ENCODE peak calls at places on chromosomes 2 and 18, in eight cellular contexts. X is adrenal gland, T is suprapubic skin, R is AG09319, B is GM23338, D is tibial artery, F is Peyer's patch, I is kidney epithelial cell. K is an unnamed sample.

GRCh38 chr18:70319185-70319584 is 30.3 kb downstream of the SOCS6 start:
- DNase-seq in X (no peak), T (no peak), R (no peak), B (no peak), D (no peak), F (no peak), I (no peak), K (no peak)

GRCh38 chr18:8029061-8029460 is 461.9 kb downstream of the PTPRM start:
- DNase-seq in X (no peak), T (no peak), R (no peak), B (peak), D (no peak), F (no peak), I (no peak), K (no peak)

GRCh38 chr2:72139471-72139870 is 8.2 kb downstream of the CYP26B1 start:
- DNase-seq in X (no peak), T (peak), R (no peak), B (no peak), D (no peak), F (no peak), I (no peak), K (no peak)

GRCh38 chr2:127081826-127082633 is 24.9 kb downstream of the BIN1 start:
- DNase-seq in X (no peak), T (no peak), R (no peak), B (peak), D (no peak), F (peak), I (no peak), K (peak)

GRCh38 chr2:136305517-136306192 is 187.7 kb upstream of the CXCR4 start:
- DNase-seq in X (no peak), T (no peak), R (no peak), B (no peak), D (no peak), F (peak), I (no peak), K (peak)

GRCh38 chr2:207892676-207893402 is 123.1 kb upstream of the FZD5 start:
- DNase-seq in X (no peak), T (no peak), R (no peak), B (no peak), D (no peak), F (no peak), I (no peak), K (no peak)

GRCh38 chr2:120556908-120557307 is 178.8 kb upstream of the GLI2 start:
- DNase-seq in X (no peak), T (no peak), R (no peak), B (peak), D (no peak), F (no peak), I (no peak), K (no peak)

GRCh38 chr2:100013892-100014677 is 128.3 kb downstream of the AFF3 start:
- DNase-seq in X (peak), T (no peak), R (peak), B (peak), D (peak), F (no peak), I (peak), K (no peak)

GRCh38 chr2:109170645-109171044 is 41.6 kb downstream of the SH3RF3 start:
- DNase-seq in X (no peak), T (no peak), R (no peak), B (peak), D (no peak), F (no peak), I (no peak), K (no peak)

GRCh38 chr18:77039196-77040140 is 93.1 kb downstream of the MBP start:
- DNase-seq in X (peak), T (no peak), R (no peak), B (no peak), D (no peak), F (no peak), I (no peak), K (no peak)

GRCh38 chr18:42296723-42297122 is 341.7 kb downstream of the PIK3C3 start:
- DNase-seq in X (no peak), T (no peak), R (no peak), B (peak), D (no peak), F (no peak), I (no peak), K (no peak)

GRCh38 chr2:3650140-3650944 is 7.7 kb upstream of the ALLC start:
- DNase-seq in X (no peak), T (no peak), R (no peak), B (no peak), D (no peak), F (no peak), I (no peak), K (no peak)

GRCh38 chr2:189446780-189447179 is 5.5 kb downstream of the WDR75 start:
- DNase-seq in X (no peak), T (no peak), R (no peak), B (no peak), D (no peak), F (no peak), I (no peak), K (no peak)

GRCh38 chr2:219059725-219060682 is 717 bp downstream of the IHH start:
- DNase-seq in X (no peak), T (no peak), R (no peak), B (peak), D (no peak), F (no peak), I (no peak), K (peak)

GRCh38 chr2:109604597-109604996 is 9.2 kb downstream of the SEPTIN10 start:
- DNase-seq in X (peak), T (no peak), R (no peak), B (no peak), D (no peak), F (no peak), I (peak), K (no peak)

GRCh38 chr2:48070415-48070814 is 164.1 kb upstream of the FBXO11 start:
- DNase-seq in X (no peak), T (no peak), R (no peak), B (no peak), D (no peak), F (no peak), I (no peak), K (no peak)

GRCh38 chr2:30262716-30263309 is 31.5 kb downstream of the LBH start:
- DNase-seq in X (no peak), T (no peak), R (no peak), B (no peak), D (no peak), F (no peak), I (no peak), K (no peak)

GRCh38 chr2:158317642-158318041 is 138.9 kb downstream of the CCDC148 start:
- DNase-seq in X (no peak), T (no peak), R (no peak), B (peak), D (no peak), F (no peak), I (no peak), K (no peak)

GRCh38 chr2:238172439-238172838 is 13.7 kb downstream of the ERFE start:
- DNase-seq in X (no peak), T (no peak), R (no peak), B (no peak), D (no peak), F (no peak), I (no peak), K (no peak)

GRCh38 chr2:23286765-23287155 is 98.2 kb upstream of the KLHL29 start:
- DNase-seq in X (peak), T (peak), R (peak), B (no peak), D (peak), F (no peak), I (no peak), K (no peak)

GRCh38 chr2:215796160-215796559 is 217.2 kb downstream of the MREG start:
- DNase-seq in X (no peak), T (no peak), R (no peak), B (no peak), D (no peak), F (no peak), I (no peak), K (no peak)
- TF ChIP-seq CTCF in X (no peak), T (no peak), R (no peak), B (no peak), D (no peak), F (no peak), I (no peak), K (no peak)

GRCh38 chr2:37020212-37020886 is 54.0 kb upstream of the STRN start:
- DNase-seq in X (peak), T (peak), R (peak), B (no peak), D (peak), F (peak), I (no peak), K (no peak)

GRCh38 chr2:37020887-37021796 is 54.8 kb upstream of the STRN start:
- DNase-seq in X (no peak), T (no peak), R (no peak), B (peak), D (no peak), F (no peak), I (no peak), K (no peak)

GRCh38 chr2:37029758-37030157 is 54.4 kb downstream of the HEATR5B start:
- DNase-seq in X (no peak), T (no peak), R (no peak), B (no peak), D (no peak), F (no peak), I (no peak), K (no peak)

DNA sequence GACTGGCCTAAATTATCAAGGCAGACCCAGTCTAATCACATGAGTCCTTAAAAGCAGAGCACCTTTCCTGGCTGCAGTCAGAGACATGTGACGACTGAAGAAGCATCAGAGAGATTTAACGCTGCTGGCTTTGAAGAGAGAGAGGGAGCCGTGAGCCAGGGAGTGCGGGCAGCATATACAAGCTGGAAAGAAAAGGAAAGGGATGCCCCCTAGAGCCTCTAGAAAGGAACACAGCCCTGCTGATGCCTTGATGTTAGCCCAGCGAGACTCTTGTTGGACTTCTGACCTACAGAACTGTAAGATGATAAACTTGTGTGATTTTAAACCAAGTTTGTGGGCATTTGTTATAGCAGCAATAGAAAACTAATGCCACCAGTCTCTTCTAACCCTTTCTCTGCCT is 58.1 kb downstream of the HEATR5B start:
- DNase-seq in X (no peak), T (no peak), R (no peak), B (peak), D (no peak), F (no peak), I (no peak), K (no peak)
- TF ChIP-seq CTCF in X (no peak), T (no peak), R (no peak), B (peak), D (no peak), F (no peak), I (no peak), K (peak)

DNA sequence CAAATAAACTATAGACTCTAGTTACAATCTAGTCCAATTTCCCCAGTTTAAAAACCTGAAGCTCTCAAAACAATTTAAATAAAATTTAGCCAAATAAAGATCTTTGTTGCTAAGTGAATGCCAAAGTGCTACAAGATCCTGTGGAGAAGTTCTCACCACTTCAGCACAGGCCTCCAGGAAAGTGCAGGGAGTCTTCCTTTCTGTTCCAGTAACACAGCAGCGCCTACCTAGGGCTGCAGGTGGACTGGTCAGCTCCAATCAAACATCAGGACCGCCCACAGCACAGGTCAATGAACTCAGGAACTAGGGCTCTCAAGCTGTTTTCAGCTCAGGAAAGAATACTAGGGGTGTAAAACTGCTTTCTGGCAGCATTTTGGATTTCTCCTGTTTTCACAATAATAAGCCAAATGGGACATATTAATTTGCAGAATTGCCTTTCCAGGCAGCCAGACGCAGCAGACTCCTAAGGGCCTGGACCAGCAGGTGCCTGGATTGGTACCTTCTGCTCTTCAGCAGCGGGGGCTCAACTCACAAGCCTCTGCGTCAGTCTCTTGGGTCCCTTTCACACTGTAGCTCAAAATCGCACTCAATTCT is 1.5 kb downstream of the FAM110C start:
- DNase-seq in X (no peak), T (no peak), R (no peak), B (peak), D (no peak), F (no peak), I (no peak), K (peak)
- TF ChIP-seq CTCF in X (no peak), T (no peak), R (no peak), B (no peak), D (no peak), F (no peak), I (no peak), K (no peak)

GRCh38 chr2:236988690-236989639 is 96.7 kb upstream of the COPS8 start:
- DNase-seq in X (peak), T (peak), R (no peak), B (no peak), D (peak), F (no peak), I (no peak), K (no peak)
- TF ChIP-seq CTCF in X (no peak), T (no peak), R (no peak), B (no peak), D (no peak), F (no peak), I (no peak), K (no peak)

DNA sequence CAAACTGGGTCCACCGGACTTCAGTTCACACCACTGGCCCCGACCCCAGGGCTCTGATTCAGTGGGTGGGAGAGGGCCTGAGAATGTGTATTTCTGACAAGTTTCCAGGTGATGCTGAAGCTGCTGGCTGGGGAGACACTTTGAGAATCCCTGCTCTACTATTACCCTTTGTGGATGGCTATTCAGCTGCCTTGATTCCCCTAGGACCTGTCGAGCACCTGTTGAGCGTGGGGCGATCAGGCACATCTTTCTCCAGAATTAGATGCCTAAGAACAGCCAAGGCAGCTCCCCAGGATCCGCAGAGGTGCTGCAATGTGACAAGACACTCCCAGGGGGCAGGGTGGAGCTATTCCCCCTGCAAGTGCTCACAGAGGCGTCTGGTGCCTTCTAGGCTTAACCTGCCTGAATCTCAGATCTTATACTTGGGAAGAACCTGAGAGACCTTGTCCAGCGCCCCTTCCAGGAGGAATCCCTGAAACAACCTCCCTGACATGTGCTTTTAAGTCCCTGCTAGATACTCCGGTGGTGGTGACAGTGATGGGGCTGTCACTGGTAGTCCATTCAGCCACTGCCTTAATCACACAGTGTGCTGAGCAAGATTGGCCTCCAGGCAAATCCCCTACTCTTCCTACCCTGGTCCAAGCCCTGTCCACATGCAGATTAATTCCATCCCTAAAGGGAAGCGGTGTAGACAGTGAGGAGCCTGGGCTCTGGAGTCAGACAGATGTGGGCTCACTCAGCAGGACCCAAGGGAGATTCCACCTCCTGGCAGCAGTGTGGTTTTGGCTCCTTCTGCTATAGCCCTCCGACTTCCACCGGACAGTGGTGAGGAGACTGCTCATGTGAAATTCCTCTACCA is 43.4 kb upstream of the OTOF start:
- DNase-seq in X (no peak), T (peak), R (no peak), B (peak), D (no peak), F (no peak), I (no peak), K (peak)
- TF ChIP-seq CTCF in X (no peak), T (no peak), R (no peak), B (peak), D (no peak), F (no peak), I (peak), K (peak)

GRCh38 chr2:217106650-217107014 is 246.8 kb upstream of the TNP1 start:
- DNase-seq in X (no peak), T (no peak), R (no peak), B (peak), D (no peak), F (no peak), I (no peak), K (no peak)
- TF ChIP-seq CTCF in X (no peak), T (no peak), R (peak), B (peak), D (no peak), F (no peak), I (peak), K (peak)

GRCh38 chr18:50340078-50340477 is 34.8 kb upstream of the SKA1 start:
- DNase-seq in X (no peak), T (no peak), R (no peak), B (peak), D (no peak), F (no peak), I (no peak), K (no peak)
- TF ChIP-seq CTCF in X (no peak), T (no peak), R (no peak), B (peak), D (no peak), F (no peak), I (no peak), K (peak)

GRCh38 chr2:11680181-11680900 is 10.3 kb upstream of the NTSR2 start:
- DNase-seq in X (peak), T (peak), R (no peak), B (no peak), D (no peak), F (no peak), I (no peak), K (no peak)
- TF ChIP-seq CTCF in X (no peak), T (no peak), R (no peak), B (no peak), D (no peak), F (no peak), I (no peak), K (no peak)

GRCh38 chr2:74179063-74179865 is 585 bp upstream of the MOB1A start:
- DNase-seq in X (peak), T (no peak), R (no peak), B (no peak), D (no peak), F (no peak), I (no peak), K (no peak)
- TF ChIP-seq CTCF in X (peak), T (no peak), R (peak), B (no peak), D (peak), F (no peak), I (peak), K (no peak)

GRCh38 chr2:165558832-165559231 is 89.3 kb downstream of the CSRNP3 start:
- DNase-seq in X (no peak), T (no peak), R (no peak), B (no peak), D (no peak), F (no peak), I (no peak), K (no peak)
- TF ChIP-seq CTCF in X (no peak), T (no peak), R (no peak), B (peak), D (no peak), F (no peak), I (no peak), K (no peak)